ENCODE peak calls at places on chromosomes 12 and 14, in seven cellular contexts. F is hippocampal formation, A is Caco-2, U is anterior cingulate cortex, M is WTC11, O is LoVo, E is NCI-H1694. Q is an unnamed sample.

GRCh38 chr14:69877492-69877891 is 1.7 kb upstream of the SMOC1 start:
- DNase-seq in O (no peak), U (no peak), A (no peak), M (no peak), F (peak), E (peak), Q (peak)

GRCh38 chr12:109868182-109869051 is 11.9 kb downstream of the GLTP start:
- DNase-seq in E (no peak), F (no peak), M (no peak), O (no peak), A (no peak), U (no peak), Q (no peak)

GRCh38 chr14:88380405-88380804 is 5.1 kb upstream of the SPATA7 start:
- DNase-seq in E (peak), U (no peak), F (peak), A (peak), O (peak), M (no peak), Q (no peak)

GRCh38 chr12:64362721-64363305 is 27.7 kb downstream of the C12orf56 start:
- DNase-seq in M (no peak), U (no peak), F (no peak), E (no peak), O (no peak), A (peak), Q (no peak)

GRCh38 chr12:6214633-6215032 is 14.4 kb downstream of the CD9 start:
- DNase-seq in F (no peak), M (no peak), E (no peak), A (no peak), O (no peak), U (no peak), Q (no peak)

GRCh38 chr12:124909831-124910560 is 4.5 kb downstream of the UBC start:
- DNase-seq in U (no peak), F (no peak), O (peak), A (no peak), M (no peak), E (no peak), Q (no peak)

GRCh38 chr14:53192023-53192422 is 38.9 kb upstream of the DDHD1 start:
- DNase-seq in F (no peak), U (no peak), A (no peak), O (no peak), M (no peak), E (no peak), Q (no peak)

GRCh38 chr12:13534645-13535398 is 338.3 kb downstream of the EMP1 start:
- DNase-seq in A (peak), O (peak), U (peak), E (peak), F (peak), M (peak), Q (peak)

GRCh38 chr14:36604757-36605505 is 22.5 kb upstream of the NKX2-8 start:
- DNase-seq in E (peak), O (peak), F (peak), M (peak), U (peak), A (peak), Q (peak)

GRCh38 chr12:115155665-115156645 is 472.0 kb upstream of the TBX3 start:
- DNase-seq in A (no peak), E (no peak), O (peak), F (no peak), U (no peak), M (no peak), Q (peak)

GRCh38 chr12:113766880-113767878 is 198.9 kb downstream of the RBM19 start:
- DNase-seq in F (no peak), E (no peak), O (no peak), U (no peak), M (no peak), A (peak), Q (peak)

GRCh38 chr12:12200363-12200762 is 66.5 kb downstream of the LRP6 start:
- DNase-seq in E (no peak), U (no peak), M (no peak), O (no peak), F (no peak), A (no peak), Q (no peak)

GRCh38 chr14:73463411-73463810 is 5.1 kb upstream of the NUMB start:
- DNase-seq in M (no peak), O (no peak), E (no peak), A (no peak), F (peak), U (no peak), Q (peak)

GRCh38 chr14:99166506-99166905 is 105.5 kb downstream of the BCL11B start:
- DNase-seq in F (no peak), U (no peak), A (no peak), O (no peak), E (no peak), M (no peak), Q (no peak)